ENCODE peak calls at places on chromosome 15, in four cellular contexts. One of them, this sample, is unnamed.

GRCh38 chr15:66067687-66068086 is 185.9 kb downstream of the MEGF11 start:
- DNase-seq in activated T-cell treated with anti-CD3 and anti-CD28 coated beads for 48 hours: no peak
- DNase-seq in activated CD4-positive, alpha-beta T cell treated with anti-CD3 and anti-CD28 coated beads for 24 hours: no peak
- DNase-seq in stimulated activated naive B cell treated with anti-CD40 and anti-IgM and Interleukin-4, amounts not matched to agents 10 μg/mL and 1 μg/mL and 100 μg/mL, for 72 hours: no peak
- DNase-seq in this sample: no peak

GRCh38 chr15:67511606-67512005 is 9.3 kb upstream of the C15orf61 start:
- DNase-seq in activated CD4-positive, alpha-beta T cell treated with anti-CD3 and anti-CD28 coated beads for 24 hours: no peak
- DNase-seq in stimulated activated naive B cell treated with anti-CD40 and anti-IgM and Interleukin-4, amounts not matched to agents 10 μg/mL and 1 μg/mL and 100 μg/mL, for 72 hours: no peak
- DNase-seq in activated T-cell treated with anti-CD3 and anti-CD28 coated beads for 48 hours: no peak
- DNase-seq in this sample: no peak

GRCh38 chr15:28936481-28936881 is 50.7 kb downstream of the APBA2 start:
- DNase-seq in activated CD4-positive, alpha-beta T cell treated with anti-CD3 and anti-CD28 coated beads for 24 hours: no peak
- DNase-seq in activated T-cell treated with anti-CD3 and anti-CD28 coated beads for 48 hours: no peak
- DNase-seq in stimulated activated naive B cell treated with anti-CD40 and anti-IgM and Interleukin-4, amounts not matched to agents 10 μg/mL and 1 μg/mL and 100 μg/mL, for 72 hours: no peak
- DNase-seq in this sample: no peak

GRCh38 chr15:91974321-91974720 is 120.8 kb downstream of the SLCO3A1 start:
- DNase-seq in activated CD4-positive, alpha-beta T cell treated with anti-CD3 and anti-CD28 coated beads for 24 hours: no peak
- DNase-seq in activated T-cell treated with anti-CD3 and anti-CD28 coated beads for 48 hours: no peak
- DNase-seq in stimulated activated naive B cell treated with anti-CD40 and anti-IgM and Interleukin-4, amounts not matched to agents 10 μg/mL and 1 μg/mL and 100 μg/mL, for 72 hours: no peak
- DNase-seq in this sample: no peak

GRCh38 chr15:48177383-48177874 is 666 bp downstream of the MYEF2 start:
- DNase-seq in activated T-cell treated with anti-CD3 and anti-CD28 coated beads for 48 hours: no peak
- DNase-seq in stimulated activated naive B cell treated with anti-CD40 and anti-IgM and Interleukin-4, amounts not matched to agents 10 μg/mL and 1 μg/mL and 100 μg/mL, for 72 hours: peak; percentile 6
- DNase-seq in activated CD4-positive, alpha-beta T cell treated with anti-CD3 and anti-CD28 coated beads for 24 hours: no peak
- DNase-seq in this sample: no peak

GRCh38 chr15:40702077-40702476 is 7.1 kb downstream of the RAD51 start:
- DNase-seq in activated T-cell treated with anti-CD3 and anti-CD28 coated beads for 48 hours: no peak
- DNase-seq in activated CD4-positive, alpha-beta T cell treated with anti-CD3 and anti-CD28 coated beads for 24 hours: no peak
- DNase-seq in stimulated activated naive B cell treated with anti-CD40 and anti-IgM and Interleukin-4, amounts not matched to agents 10 μg/mL and 1 μg/mL and 100 μg/mL, for 72 hours: no peak
- DNase-seq in this sample: no peak

GRCh38 chr15:44157679-44158078 is 37.4 kb downstream of the FRMD5 start:
- DNase-seq in stimulated activated naive B cell treated with anti-CD40 and anti-IgM and Interleukin-4, amounts not matched to agents 10 μg/mL and 1 μg/mL and 100 μg/mL, for 72 hours: no peak
- DNase-seq in activated CD4-positive, alpha-beta T cell treated with anti-CD3 and anti-CD28 coated beads for 24 hours: no peak
- DNase-seq in activated T-cell treated with anti-CD3 and anti-CD28 coated beads for 48 hours: no peak
- DNase-seq in this sample: no peak

GRCh38 chr15:76363251-76363650 is 26.7 kb downstream of the ISL2 start:
- DNase-seq in stimulated activated naive B cell treated with anti-CD40 and anti-IgM and Interleukin-4, amounts not matched to agents 10 μg/mL and 1 μg/mL and 100 μg/mL, for 72 hours: no peak
- DNase-seq in activated CD4-positive, alpha-beta T cell treated with anti-CD3 and anti-CD28 coated beads for 24 hours: no peak
- DNase-seq in activated T-cell treated with anti-CD3 and anti-CD28 coated beads for 48 hours: no peak
- DNase-seq in this sample: no peak

GRCh38 chr15:50463423-50464358 is 39.5 kb downstream of the USP8 start:
- DNase-seq in activated T-cell treated with anti-CD3 and anti-CD28 coated beads for 48 hours: no peak
- DNase-seq in activated CD4-positive, alpha-beta T cell treated with anti-CD3 and anti-CD28 coated beads for 24 hours: no peak
- DNase-seq in stimulated activated naive B cell treated with anti-CD40 and anti-IgM and Interleukin-4, amounts not matched to agents 10 μg/mL and 1 μg/mL and 100 μg/mL, for 72 hours: no peak
- DNase-seq in this sample: no peak